ENCODE peak calls at places on chromosomes 11 and 22, in seven cellular contexts. K, J, F, Z, R, E and T are unnamed samples.
A peak's percentile ranks its signal among the peaks of the same experiment; 100 is the strongest.

GRCh38 chr11:16364250-16364649 is 7.9 kb upstream of the SOX6 start:
- DNase-seq in E (no peak), F (no peak), J (no peak), Z (no peak), R (no peak), K (no peak), T (no peak)

GRCh38 chr11:44622190-44622650 is 56.8 kb downstream of the CD82 start:
- DNase-seq in K (no peak), F (peak; percentile 14), Z (no peak), J (peak; percentile 9), R (no peak), E (no peak), T (no peak)

GRCh38 chr22:27381960-27382742 is 419.4 kb downstream of the MN1 start:
- DNase-seq in K (peak; percentile 47), R (no peak), Z (no peak), J (no peak), F (no peak), E (no peak), T (no peak)

GRCh38 chr11:75499423-75500305 is 26.1 kb downstream of the GDPD5 start:
- DNase-seq in R (peak; percentile 81), J (no peak), K (no peak), Z (no peak), E (peak; percentile 66), F (peak; percentile 31), T (no peak)

GRCh38 chr11:96155627-96156378 is 187.2 kb downstream of the MAML2 start:
- DNase-seq in R (peak; percentile 79), F (peak; percentile 48), K (peak; percentile 18), J (peak; percentile 69), Z (peak; percentile 20), E (peak; percentile 94), T (peak; percentile 23)

GRCh38 chr11:78646564-78647185 is 72.0 kb upstream of the NARS2 start:
- DNase-seq in J (peak; percentile 39), F (peak; percentile 73), E (peak; percentile 74), R (peak; percentile 52), K (peak; percentile 75), Z (peak; percentile 49), T (peak; percentile 74)

GRCh38 chr22:28801845-28802594 is 1.7 kb upstream of the XBP1 start:
- DNase-seq in K (no peak), E (peak; percentile 20), R (peak; percentile 27), J (no peak), Z (peak; percentile 66), F (peak; percentile 65), T (peak; percentile 41)

GRCh38 chr22:26568207-26568706 is 21.7 kb downstream of the TPST2 start:
- DNase-seq in J (no peak), Z (no peak), R (no peak), K (peak; percentile 77), F (no peak), E (peak; percentile 96), T (no peak)

GRCh38 chr11:126210871-126211235 is 597 bp downstream of the RPUSD4 start:
- DNase-seq in Z (no peak), R (no peak), F (no peak), K (peak; percentile 43), E (no peak), J (no peak), T (no peak)

GRCh38 chr11:641806-642370 is 4.8 kb downstream of the DRD4 start:
- DNase-seq in K (no peak), R (no peak), F (no peak), Z (no peak), E (no peak), J (no peak), T (no peak)

GRCh38 chr22:36191106-36191836 is 10.3 kb downstream of the APOL4 start:
- DNase-seq in Z (no peak), E (no peak), R (peak; percentile 43), K (no peak), F (peak; percentile 54), J (no peak), T (no peak)

GRCh38 chr22:29700206-29700948 is 19.4 kb upstream of the CABP7 start:
- DNase-seq in R (no peak), J (no peak), E (no peak), Z (no peak), F (no peak), K (no peak), T (no peak)

GRCh38 chr11:58765078-58765477 is 33.3 kb upstream of the GLYAT start:
- DNase-seq in Z (no peak), E (no peak), J (no peak), K (no peak), R (no peak), F (no peak), T (no peak)

GRCh38 chr11:46918087-46918751 is at the start of gene LRP4:
- DNase-seq in R (no peak), F (peak; percentile 62), K (peak; percentile 82), E (no peak), Z (peak; percentile 71), J (no peak), T (peak; percentile 66)

GRCh38 chr11:44766112-44766971 is 39.6 kb downstream of the TSPAN18 start:
- DNase-seq in K (no peak), F (no peak), E (no peak), Z (peak; percentile 55), J (no peak), R (no peak), T (no peak)

GRCh38 chr11:23564370-23564769 is 704.1 kb upstream of the CCDC179 start:
- DNase-seq in E (peak; percentile 29), R (no peak), Z (no peak), J (no peak), K (no peak), F (no peak), T (no peak)

GRCh38 chr11:134599180-134599810 is 187.3 kb upstream of the B3GAT1 start:
- DNase-seq in Z (no peak), J (no peak), F (no peak), R (no peak), E (no peak), K (no peak), T (no peak)

GRCh38 chr11:46738887-46739286 is 19.9 kb downstream of the F2 start:
- DNase-seq in K (no peak), E (no peak), R (no peak), F (no peak), Z (no peak), J (no peak), T (no peak)

GRCh38 chr11:124892750-124893454 is 4.8 kb downstream of the ROBO4 start:
- DNase-seq in K (no peak), J (no peak), Z (no peak), E (no peak), R (peak; percentile 32), F (no peak), T (no peak)

DNA sequence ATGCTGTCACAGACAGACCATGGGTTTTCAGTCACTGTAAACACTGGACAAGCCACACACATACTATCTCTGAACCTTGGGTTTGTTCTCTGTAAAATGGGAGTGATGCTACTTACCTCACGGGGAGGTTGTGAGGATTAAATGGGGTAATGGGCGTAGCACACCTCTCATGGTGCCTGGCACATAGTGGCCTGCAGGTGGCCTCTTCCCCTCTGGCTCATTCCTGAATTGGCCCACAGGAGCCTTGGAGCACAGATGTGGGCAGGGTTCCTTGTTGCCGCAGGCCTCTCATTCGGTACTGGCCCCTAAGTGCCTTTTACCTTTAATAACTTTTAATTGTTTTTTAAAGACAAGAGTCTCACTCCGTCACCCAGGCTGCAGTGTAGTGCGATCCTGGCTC is 11.7 kb downstream of the MICAL2 start:
- DNase-seq in Z (no peak), K (peak; percentile 52), E (no peak), J (no peak), R (no peak), F (no peak), T (peak; percentile 31)
- TF ChIP-seq CTCF in Z (peak; percentile 11), K (peak; percentile 57), E (peak; percentile 68), J (no peak), R (peak; percentile 27), F (no peak), T (peak; percentile 33)

GRCh38 chr22:44642096-44642644 is 59.8 kb upstream of the PRR5 start:
- DNase-seq in Z (no peak), J (no peak), F (no peak), R (no peak), E (no peak), K (no peak), T (no peak)

GRCh38 chr22:44645083-44645482 is 56.9 kb upstream of the PRR5 start:
- DNase-seq in F (no peak), J (no peak), K (no peak), E (no peak), Z (no peak), R (no peak), T (no peak)

GRCh38 chr22:44638966-44639739 is 62.9 kb upstream of the PRR5 start:
- DNase-seq in J (no peak), E (no peak), F (no peak), K (no peak), R (peak; percentile 30), Z (no peak), T (no peak)

GRCh38 chr22:44640618-44641155 is 61.3 kb upstream of the PRR5 start:
- DNase-seq in F (no peak), R (no peak), K (no peak), Z (no peak), J (no peak), E (no peak), T (no peak)

DNA sequence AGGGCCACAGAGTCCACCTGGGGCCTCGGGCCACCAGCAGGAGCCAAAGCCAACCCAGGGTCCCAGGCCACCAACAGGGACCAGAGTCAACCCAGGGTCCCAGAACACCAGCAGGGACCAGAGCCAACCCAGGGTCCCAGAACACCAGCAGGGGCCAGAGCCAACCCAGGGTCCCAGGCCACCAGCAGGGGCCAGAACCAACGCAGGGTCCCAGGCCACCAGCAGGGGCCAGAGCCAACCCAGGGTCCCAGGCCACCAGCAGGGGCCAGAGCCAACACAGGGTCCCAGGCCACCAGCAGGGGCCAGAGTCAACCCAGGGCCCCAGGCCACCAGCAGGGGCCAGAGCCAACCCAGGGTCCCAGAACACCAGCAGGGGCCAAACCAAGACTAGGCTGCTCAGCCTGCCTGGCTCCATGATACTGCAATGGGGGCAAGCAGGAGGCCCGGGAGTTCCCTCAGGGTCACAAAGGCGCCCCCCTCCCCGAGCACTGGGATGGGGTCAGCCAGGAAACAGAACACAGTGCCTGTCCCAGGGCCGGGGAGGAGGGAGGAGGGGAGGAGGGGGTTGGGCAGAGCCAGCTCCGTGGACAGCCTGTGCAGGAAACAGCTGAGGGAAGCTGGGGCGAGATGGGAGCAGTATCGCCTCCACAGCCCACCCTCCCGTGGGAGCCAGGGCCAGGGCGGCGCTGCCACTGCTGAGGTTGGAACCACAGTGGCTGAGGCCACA is 62.0 kb upstream of the PRR5 start:
- DNase-seq in F (no peak), J (no peak), E (no peak), R (no peak), Z (no peak), K (no peak), T (no peak)
- TF ChIP-seq CTCF in F (no peak), J (no peak), E (no peak), R (no peak), Z (no peak), K (no peak), T (no peak)

GRCh38 chr11:62242021-62242420 is at the start of gene SCGB1D2:
- DNase-seq in Z (peak; percentile 68), R (no peak), F (no peak), J (no peak), K (peak; percentile 15), E (peak; percentile 44), T (peak; percentile 2)

GRCh38 chr11:62241095-62241494 is 944 bp upstream of the SCGB1D2 start:
- DNase-seq in R (no peak), Z (no peak), E (no peak), K (no peak), J (no peak), F (no peak), T (no peak)

GRCh38 chr11:62245271-62245753 is 3.3 kb downstream of the SCGB1D2 start:
- DNase-seq in R (no peak), K (peak; percentile 72), J (no peak), Z (no peak), E (peak; percentile 35), F (peak; percentile 19), T (peak; percentile 24)
- TF ChIP-seq CTCF in R (no peak), K (peak; percentile 62), J (no peak), Z (no peak), E (no peak), F (no peak), T (no peak)

GRCh38 chr11:102309621-102310541 is 7.4 kb upstream of the BIRC3 start:
- DNase-seq in K (peak; percentile 35), R (no peak), F (no peak), J (no peak), E (no peak), Z (no peak), T (no peak)
- TF ChIP-seq CTCF in K (peak; percentile 54), R (no peak), F (no peak), J (no peak), E (no peak), Z (no peak), T (no peak)